ENCODE peak calls at places on chromosomes 13 and 19, in nine cellular contexts. Z is cardiac muscle cell; B is cerebellar nuclear complex; Y is EH; D is left lung; U is activated CD4-positive, alpha-beta T cell treated with anti-CD3 and anti-CD28 coated beads, Interleukin-2, amount 50 U/mL, for 4 hours; J is H54; R is kidney epithelial cell; N is 8988T. E is an unnamed sample.

GRCh38 chr13:38637576-38637975 is 49.3 kb upstream of the FREM2 start:
- DNase-seq in U (no peak), N (no peak), Z (no peak), R (no peak), Y (no peak), J (no peak), B (no peak), D (no peak), E (no peak)

GRCh38 chr19:44803442-44804428 is 5.2 kb upstream of the BCAM start:
- DNase-seq in R (no peak), U (no peak), Z (no peak), B (no peak), D (no peak), Y (no peak), J (no peak), N (no peak), E (no peak)

GRCh38 chr19:48490980-48491792 is 20.4 kb downstream of the LMTK3 start:
- DNase-seq in Z (peak; percentile 65), R (no peak), B (no peak), J (no peak), U (peak; percentile 47), Y (no peak), D (no peak), N (no peak), E (no peak)

GRCh38 chr13:23375007-23375971 is 58.2 kb downstream of the SACS start:
- DNase-seq in J (peak; percentile 71), Y (peak; percentile 95), U (peak; percentile 98), D (peak; percentile 99), B (peak; percentile 90), Z (peak; percentile 96), N (peak; percentile 91), R (peak; percentile 51), E (peak; percentile 98)

GRCh38 chr19:24029941-24030636 is 56.9 kb upstream of the ZNF254 start:
- DNase-seq in U (no peak), D (no peak), Z (no peak), N (no peak), Y (no peak), B (no peak), R (no peak), J (no peak), E (no peak)

GRCh38 chr13:76522083-76522755 is 364.0 kb downstream of the KCTD12 start:
- DNase-seq in B (no peak), R (no peak), Y (peak; percentile 25), D (no peak), Z (peak; percentile 79), J (no peak), U (no peak), N (no peak), E (peak; percentile 49)

GRCh38 chr19:16626796-16627193 is 1.2 kb downstream of the MED26 start:
- DNase-seq in N (no peak), D (no peak), Y (peak; percentile 9), J (no peak), R (no peak), B (no peak), U (peak; percentile 14), Z (no peak), E (no peak)

GRCh38 chr19:46197314-46198070 is 32.0 kb upstream of the IGFL1 start:
- DNase-seq in D (no peak), Y (no peak), N (no peak), B (no peak), J (no peak), R (no peak), Z (no peak), U (no peak), E (no peak)

GRCh38 chr13:27868639-27869435 is 51.0 kb upstream of the PDX1 start:
- DNase-seq in Z (peak; percentile 6), B (no peak), Y (peak; percentile 6), N (no peak), D (no peak), R (no peak), U (no peak), J (no peak), E (no peak)

GRCh38 chr13:18739310-18739709 is 442.3 kb downstream of the TUBA3C start:
- DNase-seq in R (no peak), U (no peak), Y (no peak), N (no peak), Z (no peak), J (no peak), D (no peak), B (no peak), E (no peak)

GRCh38 chr19:30272554-30272953 is 99.6 kb upstream of the ZNF536 start:
- DNase-seq in U (no peak), N (no peak), R (no peak), B (no peak), Z (no peak), D (no peak), Y (no peak), J (no peak), E (no peak)

GRCh38 chr19:54923276-54923675 is 17.3 kb downstream of the NCR1 start:
- DNase-seq in R (no peak), B (no peak), J (no peak), Y (no peak), U (no peak), N (no peak), Z (no peak), D (no peak), E (no peak)

GRCh38 chr19:14410054-14410774 is 8.9 kb downstream of the DDX39A start:
- DNase-seq in D (no peak), Z (no peak), N (no peak), Y (no peak), J (no peak), U (no peak), R (no peak), B (no peak), E (no peak)

GRCh38 chr19:18421371-18421959 is 2.3 kb downstream of the SSBP4 start:
- DNase-seq in B (no peak), U (no peak), J (no peak), Y (no peak), Z (no peak), D (peak; percentile 62), R (no peak), N (no peak), E (no peak)

GRCh38 chr13:21849323-21849722 is 178.4 kb downstream of the FGF9 start:
- DNase-seq in R (no peak), Y (peak; percentile 7), J (no peak), N (no peak), D (no peak), Z (peak; percentile 55), B (no peak), U (peak; percentile 0), E (no peak)

GRCh38 chr13:74715718-74716117 is 581.5 kb upstream of the KLF12 start:
- DNase-seq in D (no peak), N (no peak), R (no peak), J (no peak), Z (no peak), B (no peak), Y (peak; percentile 6), U (no peak), E (no peak)

E was measured in glutamatergic neuron.